ENCODE peak calls at places on chromosomes 7 and 10, in nine cellular contexts. M, O, Y, A, N, G, R, B and W are unnamed samples.

GRCh38 chr7:64887756-64888508 is 15.1 kb upstream of the ZNF273 start:
- DNase-seq in Y (no peak), O (peak), G (peak), N (peak), R (no peak), M (no peak), A (no peak), B (peak), W (peak)

GRCh38 chr7:65968256-65969185 is 13.5 kb downstream of the GUSB start:
- DNase-seq in N (no peak), B (no peak), R (no peak), M (no peak), Y (no peak), O (no peak), G (no peak), A (no peak), W (peak)

GRCh38 chr10:15558136-15558535 is 161.6 kb downstream of the ITGA8 start:
- DNase-seq in M (peak), Y (no peak), R (peak), N (no peak), B (no peak), G (no peak), A (no peak), O (no peak), W (no peak)

GRCh38 chr10:114806572-114807391 is 14.8 kb upstream of the FHIP2A start:
- DNase-seq in B (no peak), Y (no peak), N (no peak), G (no peak), O (no peak), A (no peak), R (no peak), M (peak), W (no peak)

GRCh38 chr10:123890761-123891146 is 853 bp downstream of the CPXM2 start:
- DNase-seq in Y (no peak), B (no peak), A (no peak), O (peak), R (no peak), G (no peak), M (peak), N (no peak), W (no peak)

GRCh38 chr7:17131983-17132655 is 166.3 kb upstream of the AHR start:
- DNase-seq in A (no peak), B (no peak), N (no peak), O (no peak), G (no peak), M (no peak), R (no peak), Y (no peak), W (no peak)

GRCh38 chr7:39531818-39532217 is 34.4 kb upstream of the YAE1 start:
- DNase-seq in R (no peak), Y (no peak), A (no peak), N (no peak), M (no peak), G (no peak), O (no peak), B (no peak), W (no peak)

GRCh38 chr7:43873300-43873699 is 4.0 kb upstream of the MRPS24 start:
- DNase-seq in N (no peak), M (peak), A (peak), O (no peak), R (peak), G (peak), Y (no peak), B (no peak), W (no peak)

GRCh38 chr7:157674027-157674714 is 337.4 kb downstream of the DNAJB6 start:
- DNase-seq in O (no peak), R (no peak), A (no peak), N (no peak), B (no peak), G (peak), Y (no peak), M (no peak), W (peak)

GRCh38 chr7:5686131-5686530 is 95.3 kb downstream of the RNF216 start:
- DNase-seq in R (no peak), B (no peak), Y (no peak), M (no peak), G (no peak), O (no peak), N (no peak), A (no peak), W (no peak)

GRCh38 chr10:33235951-33236350 is 98.5 kb downstream of the NRP1 start:
- DNase-seq in B (no peak), Y (no peak), G (no peak), N (no peak), M (peak), A (no peak), O (no peak), R (no peak), W (no peak)

GRCh38 chr7:44733708-44734481 is 14.8 kb upstream of the ZMIZ2 start:
- DNase-seq in G (no peak), R (no peak), Y (no peak), O (no peak), A (peak), N (no peak), M (peak), B (no peak), W (no peak)

GRCh38 chr10:121678631-121679174 is 80.5 kb upstream of the FGFR2 start:
- DNase-seq in N (no peak), B (no peak), R (no peak), Y (no peak), A (no peak), O (no peak), M (no peak), G (no peak), W (no peak)

GRCh38 chr10:25694206-25694933 is 239.7 kb upstream of the MYO3A start:
- DNase-seq in B (no peak), N (no peak), O (no peak), G (no peak), Y (no peak), A (no peak), M (no peak), R (no peak), W (no peak)